ENCODE peak calls at places on chromosomes 12 and 14, in five cellular contexts. One of them, this sample, is unnamed.
A peak's percentile ranks its signal among the peaks of the same experiment; 100 is the strongest.

GRCh38 chr14:59246566-59246965 is 58.1 kb downstream of the DAAM1 start:
- ATAC-seq in upper lobe of left lung: no peak
- ATAC-seq in GM12878: peak; percentile 3
- ATAC-seq in K562: no peak
- ATAC-seq in HepG2: no peak
- ATAC-seq in this sample: no peak

GRCh38 chr12:78586790-78587189 is 277.8 kb upstream of the SYT1 start:
- ATAC-seq in upper lobe of left lung: no peak
- ATAC-seq in GM12878: no peak
- ATAC-seq in K562: no peak
- ATAC-seq in HepG2: no peak
- ATAC-seq in this sample: peak; percentile 7

GRCh38 chr12:21764063-21764462 is 10.4 kb downstream of the KCNJ8 start:
- ATAC-seq in upper lobe of left lung: peak; percentile 19
- ATAC-seq in GM12878: no peak
- ATAC-seq in K562: no peak
- ATAC-seq in HepG2: no peak
- ATAC-seq in this sample: no peak

GRCh38 chr12:112296183-112296582 is 86.0 kb downstream of the HECTD4 start:
- ATAC-seq in upper lobe of left lung: no peak
- ATAC-seq in GM12878: no peak
- ATAC-seq in K562: no peak
- ATAC-seq in HepG2: no peak
- ATAC-seq in this sample: no peak

GRCh38 chr12:25242981-25243764 is 7.6 kb downstream of the KRAS start:
- ATAC-seq in upper lobe of left lung: no peak
- ATAC-seq in GM12878: no peak
- ATAC-seq in K562: no peak
- ATAC-seq in HepG2: no peak
- ATAC-seq in this sample: no peak

GRCh38 chr12:127430401-127430800 is 836.6 kb upstream of the TMEM132C start:
- ATAC-seq in upper lobe of left lung: no peak
- ATAC-seq in GM12878: no peak
- ATAC-seq in K562: no peak
- ATAC-seq in HepG2: no peak
- ATAC-seq in this sample: no peak

GRCh38 chr12:31989987-31990386 is 30.8 kb downstream of the RESF1 start:
- ATAC-seq in upper lobe of left lung: no peak
- ATAC-seq in GM12878: no peak
- ATAC-seq in K562: no peak
- ATAC-seq in HepG2: no peak
- ATAC-seq in this sample: no peak

GRCh38 chr12:67018105-67018504 is 251.1 kb upstream of the CAND1 start:
- ATAC-seq in upper lobe of left lung: peak; percentile 28
- ATAC-seq in GM12878: no peak
- ATAC-seq in K562: peak; percentile 75
- ATAC-seq in HepG2: peak; percentile 48
- ATAC-seq in this sample: no peak

GRCh38 chr12:106415134-106415533 is 57.6 kb downstream of the POLR3B start:
- ATAC-seq in upper lobe of left lung: peak; percentile 66
- ATAC-seq in GM12878: no peak
- ATAC-seq in K562: no peak
- ATAC-seq in HepG2: no peak
- ATAC-seq in this sample: no peak

GRCh38 chr14:23831591-23831990 is 122.0 kb upstream of the DHRS4 start:
- ATAC-seq in upper lobe of left lung: no peak
- ATAC-seq in GM12878: no peak
- ATAC-seq in K562: no peak
- ATAC-seq in HepG2: no peak
- ATAC-seq in this sample: no peak

GRCh38 chr14:106850913-106851825 is 1324.8 kb downstream of the TMEM121 start:
- ATAC-seq in upper lobe of left lung: no peak
- ATAC-seq in GM12878: peak; percentile 75
- ATAC-seq in K562: no peak
- ATAC-seq in HepG2: no peak
- ATAC-seq in this sample: no peak

GRCh38 chr14:70894868-70895267 is 12.4 kb upstream of the PCNX1 start:
- ATAC-seq in upper lobe of left lung: no peak
- ATAC-seq in GM12878: peak; percentile 64
- ATAC-seq in K562: no peak
- ATAC-seq in HepG2: peak; percentile 99
- ATAC-seq in this sample: no peak

GRCh38 chr12:127926004-127926403 is 341.0 kb upstream of the TMEM132C start:
- ATAC-seq in upper lobe of left lung: peak; percentile 78
- ATAC-seq in GM12878: no peak
- ATAC-seq in K562: no peak
- ATAC-seq in HepG2: peak; percentile 80
- ATAC-seq in this sample: no peak

GRCh38 chr14:52923902-52924575 is 26.8 kb downstream of the FERMT2 start:
- ATAC-seq in upper lobe of left lung: no peak
- ATAC-seq in GM12878: peak; percentile 82
- ATAC-seq in K562: peak; percentile 51
- ATAC-seq in HepG2: peak; percentile 77
- ATAC-seq in this sample: no peak

GRCh38 chr14:25001096-25001982 is 48.6 kb downstream of the STXBP6 start:
- ATAC-seq in upper lobe of left lung: peak; percentile 76
- ATAC-seq in GM12878: no peak
- ATAC-seq in K562: no peak
- ATAC-seq in HepG2: no peak
- ATAC-seq in this sample: peak; percentile 71

GRCh38 chr14:25006031-25006430 is 43.9 kb downstream of the STXBP6 start:
- ATAC-seq in upper lobe of left lung: no peak
- ATAC-seq in GM12878: no peak
- ATAC-seq in K562: no peak
- ATAC-seq in HepG2: no peak
- ATAC-seq in this sample: no peak

GRCh38 chr14:25003537-25003936 is 46.4 kb downstream of the STXBP6 start:
- ATAC-seq in upper lobe of left lung: no peak
- ATAC-seq in GM12878: peak; percentile 68
- ATAC-seq in K562: no peak
- ATAC-seq in HepG2: no peak
- ATAC-seq in this sample: no peak

GRCh38 chr14:25006961-25007795 is 42.8 kb downstream of the STXBP6 start:
- ATAC-seq in upper lobe of left lung: peak; percentile 52
- ATAC-seq in GM12878: peak; percentile 70
- ATAC-seq in K562: no peak
- ATAC-seq in HepG2: peak; percentile 51
- ATAC-seq in this sample: peak; percentile 34

GRCh38 chr14:25004389-25004809 is 45.5 kb downstream of the STXBP6 start:
- ATAC-seq in upper lobe of left lung: no peak
- ATAC-seq in GM12878: peak; percentile 81
- ATAC-seq in K562: no peak
- ATAC-seq in HepG2: peak; percentile 64
- ATAC-seq in this sample: no peak
- H3K27ac ChIP-seq in upper lobe of left lung: peak overlapping the region; percentile 32
- H3K27ac ChIP-seq in GM12878: no peak overlapping the region
- H3K27ac ChIP-seq in K562: no peak overlapping the region
- H3K27ac ChIP-seq in HepG2: peak overlapping the region; percentile 0
- H3K27ac ChIP-seq in this sample: no peak overlapping the region

DNA sequence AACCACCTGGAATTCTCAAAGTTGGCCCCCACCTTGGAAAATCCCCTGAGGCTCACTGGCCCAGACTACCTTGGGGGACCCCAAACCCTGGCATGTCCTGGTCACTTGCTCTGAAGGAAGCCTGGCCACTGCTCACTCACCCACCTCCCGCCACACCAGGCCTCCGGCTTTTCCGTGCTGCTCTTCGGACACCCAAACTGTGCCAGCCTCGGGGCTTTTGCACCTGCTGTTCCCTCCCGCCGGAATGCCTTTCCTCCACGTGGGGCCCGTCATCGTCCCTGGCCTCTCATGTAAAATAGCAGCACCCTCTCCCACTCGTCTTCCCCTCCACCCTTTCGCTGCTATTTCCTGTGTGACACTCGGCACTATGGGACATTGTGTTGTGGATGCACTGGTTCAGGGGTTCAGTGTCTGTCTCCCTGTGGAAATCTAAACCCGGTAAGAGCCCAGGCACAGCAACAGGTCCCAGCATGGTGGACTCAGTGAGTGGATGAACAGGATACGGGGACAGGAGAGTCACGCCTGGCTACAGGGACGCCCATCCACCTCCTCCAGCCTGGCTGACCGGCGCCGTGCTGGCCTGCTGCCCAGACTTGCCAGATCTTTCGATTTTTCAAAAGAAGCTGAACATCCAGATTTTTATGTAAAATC is 87.4 kb upstream of the NCOR2 start:
- ATAC-seq in upper lobe of left lung: peak; percentile 47
- ATAC-seq in GM12878: no peak
- ATAC-seq in K562: peak; percentile 53
- ATAC-seq in HepG2: peak; percentile 27
- ATAC-seq in this sample: peak; percentile 32
- TF ChIP-seq EP300 in upper lobe of left lung: no peak
- TF ChIP-seq EP300 in GM12878: no peak
- TF ChIP-seq EP300 in K562: no peak
- TF ChIP-seq EP300 in HepG2: no peak
- TF ChIP-seq EP300 in this sample: no peak

GRCh38 chr14:32374155-32374554 is 45.1 kb downstream of the AKAP6 start:
- ATAC-seq in upper lobe of left lung: no peak
- ATAC-seq in GM12878: no peak
- ATAC-seq in K562: no peak
- ATAC-seq in HepG2: no peak
- ATAC-seq in this sample: no peak

GRCh38 chr14:32368107-32368506 is 39.0 kb downstream of the AKAP6 start:
- ATAC-seq in upper lobe of left lung: no peak
- ATAC-seq in GM12878: no peak
- ATAC-seq in K562: no peak
- ATAC-seq in HepG2: no peak
- ATAC-seq in this sample: no peak

GRCh38 chr14:32375663-32376062 is 46.6 kb downstream of the AKAP6 start:
- ATAC-seq in upper lobe of left lung: no peak
- ATAC-seq in GM12878: peak; percentile 75
- ATAC-seq in K562: no peak
- ATAC-seq in HepG2: no peak
- ATAC-seq in this sample: no peak

GRCh38 chr14:32370720-32371119 is 41.6 kb downstream of the AKAP6 start:
- ATAC-seq in upper lobe of left lung: no peak
- ATAC-seq in GM12878: no peak
- ATAC-seq in K562: no peak
- ATAC-seq in HepG2: no peak
- ATAC-seq in this sample: no peak

DNA sequence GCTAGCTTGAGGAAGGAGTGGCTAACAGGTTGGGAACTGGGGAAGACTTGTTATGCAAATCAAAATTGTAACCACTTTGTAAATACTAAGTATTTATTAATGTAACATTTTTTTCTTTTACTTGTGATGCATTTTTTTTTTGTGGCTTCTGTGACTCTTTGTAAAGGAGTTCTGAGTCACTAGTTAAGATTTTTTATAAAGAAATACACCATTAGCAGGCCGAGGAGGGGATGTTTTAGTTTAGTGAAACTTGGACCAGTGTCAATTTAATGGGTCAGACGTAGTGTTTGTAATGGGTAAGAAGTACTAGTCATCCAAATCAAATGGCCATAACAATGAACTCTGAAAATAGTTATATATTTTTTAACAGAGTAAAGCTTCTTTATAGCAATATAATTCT is 43.1 kb downstream of the AKAP6 start:
- ATAC-seq in upper lobe of left lung: no peak
- ATAC-seq in GM12878: peak; percentile 47
- ATAC-seq in K562: no peak
- ATAC-seq in HepG2: no peak
- ATAC-seq in this sample: no peak
- TF ChIP-seq POLR2AphosphoS5 in upper lobe of left lung: no peak
- TF ChIP-seq POLR2AphosphoS5 in GM12878: no peak
- TF ChIP-seq POLR2AphosphoS5 in K562: no peak
- TF ChIP-seq POLR2AphosphoS5 in HepG2: no peak
- TF ChIP-seq POLR2AphosphoS5 in this sample: no peak

GRCh38 chr12:49671051-49671765 is 36.0 kb downstream of the FMNL3 start:
- ATAC-seq in upper lobe of left lung: no peak
- ATAC-seq in GM12878: peak; percentile 72
- ATAC-seq in K562: no peak
- ATAC-seq in HepG2: no peak
- ATAC-seq in this sample: no peak
- H3K27ac ChIP-seq in upper lobe of left lung: peak overlapping the region; percentile 94
- H3K27ac ChIP-seq in GM12878: peak overlapping the region; percentile 92
- H3K27ac ChIP-seq in K562: peak overlapping the region; percentile 37
- H3K27ac ChIP-seq in HepG2: no peak overlapping the region
- H3K27ac ChIP-seq in this sample: peak overlapping the region; percentile 94

GRCh38 chr12:52496590-52497071 is 3.6 kb upstream of the KRT6A start:
- ATAC-seq in upper lobe of left lung: peak; percentile 61
- ATAC-seq in GM12878: no peak
- ATAC-seq in K562: no peak
- ATAC-seq in HepG2: no peak
- ATAC-seq in this sample: peak; percentile 46
- TF ChIP-seq EP300 in upper lobe of left lung: no peak
- TF ChIP-seq EP300 in GM12878: no peak
- TF ChIP-seq EP300 in K562: no peak
- TF ChIP-seq EP300 in HepG2: no peak
- TF ChIP-seq EP300 in this sample: no peak

DNA sequence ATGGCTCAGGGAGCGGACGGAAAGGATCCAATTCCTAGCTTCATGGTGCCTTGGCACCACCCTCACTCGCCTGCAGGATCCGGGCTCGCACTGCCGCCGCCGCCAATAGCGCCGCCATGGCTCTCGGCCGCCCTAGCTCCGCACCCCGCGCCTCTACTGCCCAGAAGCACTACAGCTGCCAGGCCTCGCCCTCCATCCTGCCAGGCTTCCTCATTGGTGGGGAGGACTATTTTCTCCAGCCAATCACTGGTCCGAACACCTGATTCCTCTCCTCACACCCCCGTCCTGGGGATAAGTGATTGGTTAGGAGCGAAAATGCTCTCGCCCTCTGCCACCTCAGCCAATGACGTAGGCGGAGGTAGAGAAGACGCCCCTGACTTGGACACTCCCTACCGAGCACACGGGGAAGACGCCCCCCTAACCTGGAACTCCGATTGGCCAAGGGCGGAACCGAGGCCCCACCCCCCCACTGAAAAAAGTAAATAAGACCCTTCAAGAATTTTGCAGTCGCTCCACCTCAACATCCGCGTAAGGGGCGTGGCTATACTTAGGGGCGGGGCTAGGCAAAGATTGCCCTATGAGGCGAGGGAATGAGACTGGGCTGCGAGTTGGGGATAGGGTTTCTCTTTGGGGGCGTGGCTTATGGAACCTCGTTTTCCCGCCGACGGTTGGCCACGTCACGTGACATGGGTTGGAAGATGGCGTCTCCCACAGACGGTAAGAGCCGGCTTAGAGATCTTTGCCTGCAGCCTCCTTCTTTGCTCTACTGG is at the start of the genes ALDH6A1 and LIN52:
- ATAC-seq in upper lobe of left lung: peak; percentile 97
- ATAC-seq in GM12878: peak; percentile 93
- ATAC-seq in K562: peak; percentile 98
- ATAC-seq in HepG2: peak; percentile 97
- ATAC-seq in this sample: peak; percentile 98
- TF ChIP-seq POLR2AphosphoS5 in upper lobe of left lung: peak; percentile 72
- TF ChIP-seq POLR2AphosphoS5 in GM12878: peak; percentile 75
- TF ChIP-seq POLR2AphosphoS5 in K562: peak; percentile 63
- TF ChIP-seq POLR2AphosphoS5 in HepG2: peak; percentile 73
- TF ChIP-seq POLR2AphosphoS5 in this sample: peak; percentile 98

This sample was measured in gastroesophageal sphincter.